ENCODE peak calls at places on chromosomes 7 and 10, in nine cellular contexts. One of them, this sample, is unnamed.
A peak's percentile ranks its signal among the peaks of the same experiment; 100 is the strongest.

GRCh38 chr7:51079494-51079893 is 237.1 kb downstream of the COBL start:
- DNase-seq in GM23338: no peak
- DNase-seq in CD8-positive, alpha-beta T cell: no peak
- DNase-seq in AG04449: no peak
- DNase-seq in psoas muscle: no peak
- DNase-seq in endothelial cell: no peak
- DNase-seq in upper lobe of right lung: no peak
- DNase-seq in nephron progenitor cell: no peak
- DNase-seq in H1: no peak
- DNase-seq in this sample: no peak

GRCh38 chr7:98283127-98283886 is 1.8 kb downstream of the BRI3 start:
- DNase-seq in H1: no peak
- DNase-seq in CD8-positive, alpha-beta T cell: no peak
- DNase-seq in GM23338: no peak
- DNase-seq in AG04449: no peak
- DNase-seq in psoas muscle: peak; percentile 87
- DNase-seq in endothelial cell: no peak
- DNase-seq in nephron progenitor cell: no peak
- DNase-seq in upper lobe of right lung: peak; percentile 87
- DNase-seq in this sample: peak; percentile 80

GRCh38 chr10:14185501-14186045 is 145.2 kb downstream of the FRMD4A start:
- DNase-seq in nephron progenitor cell: peak; percentile 27
- DNase-seq in GM23338: peak; percentile 87
- DNase-seq in AG04449: peak; percentile 21
- DNase-seq in H1: peak; percentile 64
- DNase-seq in CD8-positive, alpha-beta T cell: peak; percentile 16
- DNase-seq in upper lobe of right lung: no peak
- DNase-seq in endothelial cell: peak; percentile 59
- DNase-seq in psoas muscle: no peak
- DNase-seq in this sample: peak; percentile 96

GRCh38 chr7:150744041-150744656 is 6.9 kb downstream of the GIMAP5 start:
- DNase-seq in GM23338: no peak
- DNase-seq in psoas muscle: no peak
- DNase-seq in upper lobe of right lung: no peak
- DNase-seq in endothelial cell: no peak
- DNase-seq in CD8-positive, alpha-beta T cell: no peak
- DNase-seq in H1: no peak
- DNase-seq in AG04449: no peak
- DNase-seq in nephron progenitor cell: no peak
- DNase-seq in this sample: no peak

GRCh38 chr7:66901941-66902843 is 18.8 kb upstream of the TMEM248 start:
- DNase-seq in upper lobe of right lung: no peak
- DNase-seq in endothelial cell: no peak
- DNase-seq in nephron progenitor cell: no peak
- DNase-seq in H1: no peak
- DNase-seq in CD8-positive, alpha-beta T cell: no peak
- DNase-seq in GM23338: no peak
- DNase-seq in AG04449: no peak
- DNase-seq in psoas muscle: no peak
- DNase-seq in this sample: no peak

GRCh38 chr10:52771534-52772455 is 789 bp downstream of the MBL2 start:
- DNase-seq in GM23338: no peak
- DNase-seq in CD8-positive, alpha-beta T cell: no peak
- DNase-seq in H1: peak; percentile 13
- DNase-seq in upper lobe of right lung: no peak
- DNase-seq in AG04449: no peak
- DNase-seq in nephron progenitor cell: no peak
- DNase-seq in psoas muscle: no peak
- DNase-seq in endothelial cell: no peak
- DNase-seq in this sample: no peak

GRCh38 chr7:101893326-101894085 is 76.1 kb downstream of the CUX1 start:
- DNase-seq in psoas muscle: no peak
- DNase-seq in GM23338: no peak
- DNase-seq in endothelial cell: no peak
- DNase-seq in nephron progenitor cell: no peak
- DNase-seq in H1: no peak
- DNase-seq in AG04449: no peak
- DNase-seq in CD8-positive, alpha-beta T cell: no peak
- DNase-seq in upper lobe of right lung: no peak
- DNase-seq in this sample: no peak

GRCh38 chr10:63157845-63158624 is 24.9 kb downstream of the NRBF2 start:
- DNase-seq in endothelial cell: peak; percentile 46
- DNase-seq in H1: peak; percentile 57
- DNase-seq in AG04449: peak; percentile 71
- DNase-seq in nephron progenitor cell: peak; percentile 45
- DNase-seq in psoas muscle: no peak
- DNase-seq in upper lobe of right lung: no peak
- DNase-seq in GM23338: peak; percentile 96
- DNase-seq in CD8-positive, alpha-beta T cell: no peak
- DNase-seq in this sample: peak; percentile 96

GRCh38 chr7:36472141-36472729 is 82.6 kb downstream of the ANLN start:
- DNase-seq in nephron progenitor cell: no peak
- DNase-seq in GM23338: no peak
- DNase-seq in endothelial cell: no peak
- DNase-seq in H1: no peak
- DNase-seq in CD8-positive, alpha-beta T cell: no peak
- DNase-seq in upper lobe of right lung: no peak
- DNase-seq in AG04449: no peak
- DNase-seq in psoas muscle: no peak
- DNase-seq in this sample: no peak

GRCh38 chr10:96687317-96688012 is 32.8 kb downstream of the PIK3AP1 start:
- DNase-seq in CD8-positive, alpha-beta T cell: no peak
- DNase-seq in endothelial cell: no peak
- DNase-seq in nephron progenitor cell: no peak
- DNase-seq in psoas muscle: no peak
- DNase-seq in GM23338: no peak
- DNase-seq in upper lobe of right lung: no peak
- DNase-seq in AG04449: no peak
- DNase-seq in H1: no peak
- DNase-seq in this sample: no peak

GRCh38 chr7:20190588-20190987 is 26.6 kb downstream of the MACC1 start:
- DNase-seq in GM23338: no peak
- DNase-seq in nephron progenitor cell: no peak
- DNase-seq in CD8-positive, alpha-beta T cell: no peak
- DNase-seq in AG04449: no peak
- DNase-seq in upper lobe of right lung: no peak
- DNase-seq in psoas muscle: no peak
- DNase-seq in H1: no peak
- DNase-seq in endothelial cell: no peak
- DNase-seq in this sample: no peak

GRCh38 chr10:24457661-24458318 is 248.9 kb downstream of the KIAA1217 start:
- DNase-seq in nephron progenitor cell: no peak
- DNase-seq in H1: no peak
- DNase-seq in AG04449: no peak
- DNase-seq in CD8-positive, alpha-beta T cell: no peak
- DNase-seq in psoas muscle: no peak
- DNase-seq in endothelial cell: no peak
- DNase-seq in GM23338: no peak
- DNase-seq in upper lobe of right lung: no peak
- DNase-seq in this sample: peak; percentile 54

GRCh38 chr10:11142809-11143208 is 125.1 kb downstream of the CELF2 start:
- DNase-seq in psoas muscle: no peak
- DNase-seq in nephron progenitor cell: no peak
- DNase-seq in endothelial cell: no peak
- DNase-seq in upper lobe of right lung: no peak
- DNase-seq in CD8-positive, alpha-beta T cell: no peak
- DNase-seq in AG04449: no peak
- DNase-seq in GM23338: no peak
- DNase-seq in H1: no peak
- DNase-seq in this sample: no peak

GRCh38 chr7:74713567-74713966 is 56.0 kb downstream of the GTF2I start:
- DNase-seq in AG04449: no peak
- DNase-seq in psoas muscle: no peak
- DNase-seq in CD8-positive, alpha-beta T cell: no peak
- DNase-seq in nephron progenitor cell: no peak
- DNase-seq in GM23338: no peak
- DNase-seq in upper lobe of right lung: no peak
- DNase-seq in H1: no peak
- DNase-seq in endothelial cell: no peak
- DNase-seq in this sample: no peak

GRCh38 chr7:74708569-74709275 is 51.2 kb downstream of the GTF2I start:
- DNase-seq in CD8-positive, alpha-beta T cell: no peak
- DNase-seq in GM23338: no peak
- DNase-seq in H1: no peak
- DNase-seq in endothelial cell: no peak
- DNase-seq in nephron progenitor cell: no peak
- DNase-seq in AG04449: no peak
- DNase-seq in psoas muscle: no peak
- DNase-seq in upper lobe of right lung: no peak
- DNase-seq in this sample: peak; percentile 15

GRCh38 chr7:74707216-74707615 is 49.7 kb downstream of the GTF2I start:
- DNase-seq in CD8-positive, alpha-beta T cell: no peak
- DNase-seq in endothelial cell: no peak
- DNase-seq in GM23338: no peak
- DNase-seq in AG04449: no peak
- DNase-seq in upper lobe of right lung: no peak
- DNase-seq in psoas muscle: no peak
- DNase-seq in H1: no peak
- DNase-seq in nephron progenitor cell: no peak
- DNase-seq in this sample: no peak

GRCh38 chr7:74709880-74710671 is 52.6 kb downstream of the GTF2I start:
- DNase-seq in psoas muscle: no peak
- DNase-seq in upper lobe of right lung: no peak
- DNase-seq in endothelial cell: no peak
- DNase-seq in nephron progenitor cell: no peak
- DNase-seq in H1: no peak
- DNase-seq in AG04449: no peak
- DNase-seq in GM23338: peak; percentile 26
- DNase-seq in CD8-positive, alpha-beta T cell: no peak
- DNase-seq in this sample: peak; percentile 30
- TF ChIP-seq CTCF in psoas muscle: no peak
- TF ChIP-seq CTCF in upper lobe of right lung: no peak
- TF ChIP-seq CTCF in endothelial cell: no peak
- TF ChIP-seq CTCF in nephron progenitor cell: no peak
- TF ChIP-seq CTCF in H1: peak; percentile 30
- TF ChIP-seq CTCF in AG04449: no peak
- TF ChIP-seq CTCF in GM23338: peak; percentile 21
- TF ChIP-seq CTCF in CD8-positive, alpha-beta T cell: no peak
- TF ChIP-seq CTCF in this sample: peak; percentile 41

DNA sequence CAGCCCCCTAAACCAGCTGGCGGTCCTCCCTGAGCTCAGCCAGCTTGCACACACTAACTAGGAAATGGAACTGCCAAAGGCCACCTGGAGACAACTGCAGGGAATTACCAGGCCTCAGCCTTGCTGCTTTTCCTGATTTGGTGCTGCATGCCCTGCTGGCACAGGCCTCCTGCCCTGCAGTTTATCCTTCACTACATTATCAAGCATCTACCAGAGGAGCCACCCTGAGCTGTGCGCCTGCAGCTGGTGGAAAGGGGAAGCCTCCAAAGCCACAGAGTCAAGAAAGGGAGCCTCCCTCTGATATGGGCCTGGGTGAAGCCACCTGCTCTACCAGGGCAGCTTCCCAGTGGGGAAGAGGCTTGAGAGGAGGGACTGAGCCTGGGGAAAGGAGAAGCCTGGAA is 139.8 kb downstream of the GRID1 start:
- DNase-seq in AG04449: no peak
- DNase-seq in CD8-positive, alpha-beta T cell: no peak
- DNase-seq in psoas muscle: peak; percentile 9
- DNase-seq in nephron progenitor cell: no peak
- DNase-seq in endothelial cell: no peak
- DNase-seq in GM23338: no peak
- DNase-seq in H1: no peak
- DNase-seq in upper lobe of right lung: no peak
- DNase-seq in this sample: no peak
- TF ChIP-seq CTCF in AG04449: no peak
- TF ChIP-seq CTCF in CD8-positive, alpha-beta T cell: no peak
- TF ChIP-seq CTCF in psoas muscle: no peak
- TF ChIP-seq CTCF in nephron progenitor cell: no peak
- TF ChIP-seq CTCF in endothelial cell: no peak
- TF ChIP-seq CTCF in GM23338: no peak
- TF ChIP-seq CTCF in H1: no peak
- TF ChIP-seq CTCF in upper lobe of right lung: no peak
- TF ChIP-seq CTCF in this sample: no peak

DNA sequence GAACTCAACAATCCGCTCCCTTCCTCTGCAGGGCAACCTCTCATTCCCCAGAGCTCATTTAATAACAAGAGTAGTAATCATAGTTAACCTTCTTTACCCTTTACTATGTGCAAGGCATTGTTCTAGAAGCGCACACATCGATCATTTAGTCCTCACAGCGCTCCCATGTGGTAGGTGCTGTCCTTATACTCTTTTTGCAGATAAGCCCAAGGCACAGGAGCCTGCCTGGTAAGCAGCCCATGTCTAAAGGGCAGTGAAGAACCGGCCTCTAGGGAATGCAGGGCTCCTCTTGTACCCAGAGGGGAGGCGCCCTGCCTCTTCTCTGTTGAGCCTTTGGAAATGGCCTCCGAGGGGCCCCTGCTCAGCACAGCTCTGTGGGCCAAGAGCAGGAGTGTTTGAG is 14.3 kb downstream of the CHST3 start:
- DNase-seq in upper lobe of right lung: no peak
- DNase-seq in GM23338: peak; percentile 75
- DNase-seq in H1: no peak
- DNase-seq in nephron progenitor cell: no peak
- DNase-seq in psoas muscle: peak; percentile 12
- DNase-seq in endothelial cell: no peak
- DNase-seq in CD8-positive, alpha-beta T cell: no peak
- DNase-seq in AG04449: no peak
- DNase-seq in this sample: no peak
- TF ChIP-seq CTCF in upper lobe of right lung: no peak
- TF ChIP-seq CTCF in GM23338: peak; percentile 71
- TF ChIP-seq CTCF in H1: peak; percentile 59
- TF ChIP-seq CTCF in nephron progenitor cell: no peak
- TF ChIP-seq CTCF in psoas muscle: no peak
- TF ChIP-seq CTCF in endothelial cell: no peak
- TF ChIP-seq CTCF in CD8-positive, alpha-beta T cell: no peak
- TF ChIP-seq CTCF in AG04449: no peak
- TF ChIP-seq CTCF in this sample: peak; percentile 47

DNA sequence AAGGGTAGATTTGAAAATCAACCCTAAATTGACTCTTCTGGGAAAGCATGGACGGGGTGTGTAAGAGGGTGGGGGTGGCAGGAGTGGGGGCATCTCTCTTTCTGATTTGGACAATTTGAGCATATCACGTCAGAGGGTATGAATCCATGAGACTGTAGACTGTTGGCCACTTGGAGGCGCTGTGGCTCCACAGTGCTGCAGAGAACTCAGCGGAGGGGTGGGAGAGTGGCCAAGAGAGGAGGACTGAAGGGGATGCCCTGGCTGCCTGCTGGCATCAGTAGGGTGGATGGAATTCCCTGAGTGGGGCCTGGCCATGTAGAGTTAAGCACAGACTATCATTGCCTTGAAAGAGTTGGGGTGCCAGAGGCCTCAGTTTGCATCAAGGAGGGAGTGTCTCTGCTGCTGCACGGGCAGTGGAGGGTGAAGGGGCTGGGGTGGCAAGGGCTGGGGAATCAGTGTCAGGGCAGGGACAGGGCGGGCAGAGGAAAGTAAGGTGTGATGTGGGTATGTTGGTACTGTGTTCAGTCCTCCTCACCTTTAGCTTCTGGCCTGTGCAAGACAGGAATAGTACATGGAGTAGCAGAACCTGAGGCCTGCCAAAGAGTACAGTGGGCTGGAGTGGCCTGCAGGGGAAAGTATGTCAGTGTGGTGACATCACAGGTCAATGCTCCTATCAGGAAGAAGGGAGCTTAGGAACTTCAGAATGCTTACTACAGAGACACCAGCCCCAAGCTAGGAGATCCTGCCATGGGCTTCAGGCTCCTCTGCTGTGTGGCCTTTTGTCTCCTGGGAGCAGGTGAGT is 133.5 kb upstream of the PRSS58 start:
- DNase-seq in endothelial cell: peak; percentile 79
- DNase-seq in CD8-positive, alpha-beta T cell: no peak
- DNase-seq in H1: peak; percentile 88
- DNase-seq in psoas muscle: peak; percentile 61
- DNase-seq in nephron progenitor cell: peak; percentile 70
- DNase-seq in GM23338: peak; percentile 84
- DNase-seq in upper lobe of right lung: no peak
- DNase-seq in AG04449: no peak
- DNase-seq in this sample: peak; percentile 21
- TF ChIP-seq CTCF in endothelial cell: peak; percentile 65
- TF ChIP-seq CTCF in CD8-positive, alpha-beta T cell: peak; percentile 22
- TF ChIP-seq CTCF in H1: peak; percentile 90
- TF ChIP-seq CTCF in psoas muscle: peak; percentile 26
- TF ChIP-seq CTCF in nephron progenitor cell: peak; percentile 57
- TF ChIP-seq CTCF in GM23338: peak; percentile 98
- TF ChIP-seq CTCF in upper lobe of right lung: no peak
- TF ChIP-seq CTCF in AG04449: peak; percentile 49
- TF ChIP-seq CTCF in this sample: peak; percentile 56

This sample was measured in choroid plexus epithelial cell.